ENCODE peak calls at places on chromosomes 6 and 20, in seven cellular contexts. Y, R, I, N, P, S and Z are unnamed samples.

GRCh38 chr6:24667378-24667803 is 514 bp downstream of the ACOT13 start:
- DNase-seq in S (no peak), Y (no peak), N (no peak), R (no peak), I (peak; percentile 80), P (no peak), Z (no peak)

GRCh38 chr6:128158496-128158895 is 257.6 kb upstream of the THEMIS start:
- DNase-seq in Y (no peak), S (no peak), R (no peak), P (no peak), N (no peak), I (no peak), Z (no peak)

GRCh38 chr20:53322651-53323050 is 271.0 kb downstream of the ZNF217 start:
- DNase-seq in R (no peak), Y (no peak), I (no peak), S (no peak), N (no peak), P (no peak), Z (no peak)

GRCh38 chr6:124822118-124822746 is 140.0 kb upstream of the RNF217 start:
- DNase-seq in S (no peak), N (no peak), Y (no peak), P (no peak), I (no peak), R (no peak), Z (no peak)

GRCh38 chr20:45897692-45898091 is 6.6 kb downstream of the CTSA start:
- DNase-seq in R (no peak), Y (no peak), P (no peak), I (no peak), S (no peak), N (no peak), Z (no peak)

GRCh38 chr20:24112360-24112759 is 123.8 kb upstream of the GGTLC1 start:
- DNase-seq in P (no peak), S (no peak), R (no peak), Y (no peak), N (no peak), I (no peak), Z (no peak)

GRCh38 chr6:18343741-18344140 is 43.4 kb upstream of the RNF144B start:
- DNase-seq in I (no peak), R (no peak), P (no peak), S (no peak), N (no peak), Y (no peak), Z (no peak)

GRCh38 chr6:71349395-71349794 is 60.8 kb downstream of the OGFRL1 start:
- DNase-seq in N (no peak), R (no peak), P (no peak), Y (no peak), S (no peak), I (no peak), Z (no peak)

GRCh38 chr6:3612341-3613041 is 139.0 kb downstream of the PXDC1 start:
- DNase-seq in I (peak; percentile 4), N (peak; percentile 18), R (no peak), P (peak; percentile 69), Y (peak; percentile 36), S (no peak), Z (peak; percentile 18)

GRCh38 chr6:137852811-137853210 is 14.2 kb upstream of the TNFAIP3 start:
- DNase-seq in N (no peak), Y (no peak), S (no peak), P (no peak), R (no peak), I (no peak), Z (no peak)

GRCh38 chr6:97068211-97068610 is 143.7 kb downstream of the KLHL32 start:
- DNase-seq in Y (no peak), R (no peak), S (no peak), P (peak; percentile 6), N (no peak), I (no peak), Z (no peak)

GRCh38 chr6:17281100-17281496 is at the start of gene RBM24:
- DNase-seq in R (peak; percentile 58), P (no peak), N (no peak), I (peak; percentile 78), S (peak; percentile 51), Y (peak; percentile 38), Z (peak; percentile 73)

GRCh38 chr6:112925702-112926101 is 578.6 kb downstream of the RFPL4B start:
- DNase-seq in Y (no peak), P (no peak), R (no peak), N (no peak), I (no peak), S (no peak), Z (no peak)

GRCh38 chr6:112923940-112924587 is 576.9 kb downstream of the RFPL4B start:
- DNase-seq in R (no peak), Y (no peak), N (no peak), I (no peak), P (no peak), S (no peak), Z (no peak)

GRCh38 chr6:112931835-112932234 is 584.7 kb downstream of the RFPL4B start:
- DNase-seq in P (no peak), R (no peak), S (no peak), Y (no peak), I (no peak), N (no peak), Z (no peak)

GRCh38 chr6:112929661-112930060 is 582.5 kb downstream of the RFPL4B start:
- DNase-seq in S (no peak), N (no peak), R (no peak), I (no peak), Y (no peak), P (no peak), Z (no peak)

DNA sequence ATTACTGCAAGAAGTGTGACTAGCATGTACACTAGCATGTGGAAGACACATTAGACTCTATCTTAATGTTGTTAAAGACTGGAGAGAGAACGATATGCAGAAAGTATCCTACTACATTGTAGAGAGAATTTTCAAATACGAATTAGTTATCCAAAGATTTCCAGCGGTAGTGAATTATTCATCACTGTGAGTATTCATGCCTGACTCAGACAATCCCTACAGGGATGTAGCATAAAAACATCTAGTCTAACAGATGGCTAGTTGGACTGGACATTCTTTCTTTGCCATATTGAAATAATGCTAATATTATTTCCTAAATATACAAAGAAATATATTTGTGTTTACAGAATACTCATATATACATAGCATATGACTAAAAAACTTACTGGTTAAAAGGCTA is 580.5 kb downstream of the RFPL4B start:
- DNase-seq in S (no peak), I (no peak), P (no peak), Y (no peak), N (no peak), R (no peak), Z (no peak)
- H3K4me3 ChIP-seq in S (no peak overlapping the region), I (no peak overlapping the region), P (no peak overlapping the region), Y (no peak overlapping the region), N (no peak overlapping the region), R (no peak overlapping the region), Z (no peak overlapping the region)

GRCh38 chr6:1227935-1228753 is 83.8 kb upstream of the FOXQ1 start:
- DNase-seq in N (no peak), S (no peak), P (no peak), I (no peak), R (no peak), Y (no peak), Z (no peak)
- TF ChIP-seq POLR2A in N (no peak), S (no peak), P (no peak), I (no peak), R (no peak), Y (no peak), Z (no peak)

GRCh38 chr6:20826378-20826777 is 292.1 kb downstream of the CDKAL1 start:
- DNase-seq in Y (no peak), N (no peak), R (no peak), P (no peak), I (no peak), S (no peak), Z (no peak)

GRCh38 chr6:20830576-20830975 is 296.3 kb downstream of the CDKAL1 start:
- DNase-seq in N (no peak), S (no peak), I (no peak), Y (no peak), R (no peak), P (no peak), Z (no peak)

DNA sequence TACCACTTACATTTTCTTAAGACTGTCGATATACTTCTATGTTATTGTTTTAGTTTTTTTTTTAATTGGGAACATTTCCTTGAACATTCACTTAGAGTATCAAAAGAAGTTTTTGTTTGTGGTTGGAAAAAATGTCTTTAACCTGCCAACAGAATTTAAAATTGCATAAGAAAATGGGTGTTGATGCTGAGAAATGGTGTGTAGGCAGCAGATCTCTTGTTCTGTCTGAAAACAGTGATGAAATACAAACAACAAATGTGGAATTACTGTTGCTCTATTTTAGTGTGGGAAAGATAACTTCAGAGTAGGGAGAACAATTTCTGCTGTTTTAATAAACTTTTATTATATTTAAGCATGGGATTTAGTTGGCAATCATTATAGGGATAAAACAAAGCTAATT is 293.5 kb downstream of the CDKAL1 start:
- DNase-seq in N (no peak), S (no peak), P (no peak), Y (no peak), R (no peak), I (no peak), Z (no peak)
- H3K4me3 ChIP-seq in N (no peak overlapping the region), S (no peak overlapping the region), P (no peak overlapping the region), Y (no peak overlapping the region), R (no peak overlapping the region), I (no peak overlapping the region), Z (no peak overlapping the region)

DNA sequence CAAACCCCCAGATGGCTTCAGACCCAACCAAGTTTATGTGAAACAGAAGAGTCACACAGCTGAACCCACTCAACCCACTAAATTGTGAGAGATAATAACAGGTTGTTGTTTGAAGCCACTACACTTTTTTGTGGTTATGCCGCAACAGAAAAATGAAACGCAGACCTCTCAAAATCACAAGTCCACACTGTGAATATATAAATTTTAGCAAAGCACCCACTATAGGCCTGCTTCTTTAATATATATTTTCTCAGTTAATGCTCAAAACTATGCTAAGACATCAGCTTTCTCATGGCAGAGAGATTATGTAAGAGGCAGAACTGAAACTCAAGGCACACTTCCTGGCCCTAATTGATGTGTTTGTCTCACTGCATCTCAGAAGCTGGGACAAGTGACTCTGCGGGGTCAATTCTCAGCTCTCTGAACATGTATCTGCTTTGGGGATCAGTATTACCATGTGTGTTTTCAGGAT is 27.7 kb downstream of the MAP3K5 start:
- DNase-seq in P (no peak), N (no peak), I (no peak), R (no peak), Y (no peak), S (no peak), Z (no peak)
- TF ChIP-seq POLR2A in P (no peak), N (no peak), I (no peak), R (no peak), Y (no peak), S (no peak), Z (no peak)

GRCh38 chr6:10555625-10556309 is 34.6 kb downstream of the GCNT2 start:
- DNase-seq in Y (peak; percentile 61), N (peak; percentile 86), P (no peak), I (peak; percentile 68), S (no peak), R (peak; percentile 37), Z (peak; percentile 36)
- H3K4me3 ChIP-seq in Y (no peak overlapping the region), N (peak overlapping the region; percentile 49), P (no peak overlapping the region), I (peak overlapping the region; percentile 7), S (peak overlapping the region; percentile 6), R (peak overlapping the region; percentile 1), Z (no peak overlapping the region)

GRCh38 chr6:157514659-157515496 is 133.9 kb downstream of the ZDHHC14 start:
- DNase-seq in S (no peak), I (no peak), P (peak; percentile 55), R (no peak), Y (no peak), N (no peak), Z (no peak)
- TF ChIP-seq POLR2A in S (no peak), I (no peak), P (no peak), R (no peak), Y (no peak), N (no peak), Z (no peak)